ENCODE peak calls at places on chromosomes 5 and 9, in ten cellular contexts. U is COR-L47; K is EL; I is H9; V is stimulated activated CD4-positive, alpha-beta T cell treated with anti-CD3 and anti-CD28 coated beads, Interleukin-1b, Interleukin-23, amount 100 ng/mL, for 1 hour; A is activated T-helper 2 cell treated with anti-CD3 and anti-CD28 coated beads, Interferon-gamma antibody, Interleukin-2, Interleukin-4, amounts not matched to agents 10 μg/mL and 5 μg/mL and 100 μg/mL, durations not matched to agents 14 hours and 24 hours and 36 hours; F is LoVo; G is cortex of kidney; W is NCI-H460; Y is naive thymus-derived CD4-positive, alpha-beta T cell. J is an unnamed sample.

GRCh38 chr5:14147210-14147609 is 4.1 kb downstream of the TRIO start:
- DNase-seq in U (no peak), K (no peak), I (no peak), V (no peak), A (no peak), F (no peak), G (no peak), W (no peak), Y (no peak), J (no peak)

GRCh38 chr5:141904551-141904950 is 19.1 kb upstream of the DELE1 start:
- DNase-seq in U (no peak), K (no peak), I (no peak), V (no peak), A (no peak), F (no peak), G (no peak), W (no peak), Y (no peak), J (no peak)

GRCh38 chr9:98365227-98365669 is 109.8 kb upstream of the TBC1D2 start:
- DNase-seq in U (no peak), K (peak), I (no peak), V (no peak), A (no peak), F (no peak), G (no peak), W (no peak), Y (no peak), J (no peak)

GRCh38 chr9:96187108-96187695 is 114.8 kb downstream of the HSD17B3 start:
- DNase-seq in U (no peak), K (no peak), I (no peak), V (no peak), A (no peak), F (peak), G (no peak), W (no peak), Y (no peak), J (no peak)

GRCh38 chr9:138053321-138053868 is 175.8 kb downstream of the CACNA1B start:
- DNase-seq in U (no peak), K (no peak), I (peak), V (no peak), A (no peak), F (no peak), G (no peak), W (no peak), Y (no peak), J (no peak)

GRCh38 chr9:84397151-84397728 is 56.7 kb upstream of the SLC28A3 start:
- DNase-seq in U (peak), K (peak), I (peak), V (peak), A (peak), F (peak), G (no peak), W (peak), Y (peak), J (no peak)

GRCh38 chr5:111512026-111512405 is 319 bp downstream of the STARD4 start:
- DNase-seq in U (no peak), K (peak), I (no peak), V (no peak), A (no peak), F (no peak), G (no peak), W (no peak), Y (no peak), J (no peak)

GRCh38 chr5:116076496-116076895 is 8.3 kb upstream of the COMMD10 start:
- DNase-seq in U (no peak), K (no peak), I (no peak), V (no peak), A (no peak), F (no peak), G (no peak), W (no peak), Y (no peak), J (no peak)

GRCh38 chr9:131169567-131169966 is 44.2 kb downstream of the NUP214 start:
- DNase-seq in U (no peak), K (no peak), I (no peak), V (no peak), A (no peak), F (no peak), G (no peak), W (no peak), Y (no peak), J (no peak)

GRCh38 chr9:137240321-137240840 is 706 bp upstream of the TUBB4B start:
- DNase-seq in U (peak), K (peak), I (no peak), V (no peak), A (no peak), F (peak), G (no peak), W (peak), Y (no peak), J (peak)

GRCh38 chr5:145768863-145769262 is 66.3 kb downstream of the PRELID2 start:
- DNase-seq in U (no peak), K (no peak), I (no peak), V (no peak), A (no peak), F (no peak), G (no peak), W (no peak), Y (no peak), J (no peak)

GRCh38 chr5:65481171-65481575 is 547 bp downstream of the ADAMTS6 start:
- DNase-seq in U (no peak), K (no peak), I (no peak), V (no peak), A (no peak), F (no peak), G (no peak), W (no peak), Y (no peak), J (no peak)

GRCh38 chr5:88934401-88934800 is 51.4 kb upstream of the MEF2C start:
- DNase-seq in U (no peak), K (no peak), I (no peak), V (no peak), A (no peak), F (no peak), G (no peak), W (no peak), Y (no peak), J (no peak)

GRCh38 chr5:137336565-137337120 is 162.5 kb downstream of the SPOCK1 start:
- DNase-seq in U (no peak), K (peak), I (no peak), V (no peak), A (no peak), F (no peak), G (no peak), W (no peak), Y (no peak), J (no peak)

GRCh38 chr9:135100241-135101067 is 13.0 kb downstream of the OLFM1 start:
- DNase-seq in U (no peak), K (no peak), I (no peak), V (no peak), A (no peak), F (no peak), G (no peak), W (no peak), Y (no peak), J (no peak)

J was measured in NCI-H1048.